ENCODE peak calls at places on chromosomes 5 and 9, in five cellular contexts. Q is stimulated activated CD4-positive, alpha-beta T cell treated with anti-CD3 and anti-CD28 coated beads, TNF-alpha, amount 100 ng/mL, for 1 hour; W is GM12865; V is NCI-H345; S is Calu3. H is an unnamed sample.

GRCh38 chr5:96113170-96113939 is 151.7 kb upstream of the ELL2 start:
- DNase-seq in S (no peak), Q (no peak), W (no peak), V (no peak), H (no peak)

GRCh38 chr5:138649775-138650174 is 74.6 kb upstream of the HSPA9 start:
- DNase-seq in S (no peak), W (peak), Q (no peak), V (no peak), H (no peak)

GRCh38 chr9:22156586-22156985 is 147.5 kb upstream of the CDKN2B start:
- DNase-seq in Q (no peak), V (no peak), W (no peak), S (no peak), H (no peak)

GRCh38 chr5:179393078-179393477 is 47.8 kb upstream of the ADAMTS2 start:
- DNase-seq in V (no peak), S (no peak), W (no peak), Q (no peak), H (no peak)

GRCh38 chr5:31036407-31036806 is 157.1 kb upstream of the CDH6 start:
- DNase-seq in W (no peak), Q (no peak), S (no peak), V (no peak), H (no peak)

GRCh38 chr5:124806857-124807196 is 60.4 kb upstream of the ZNF608 start:
- DNase-seq in V (no peak), Q (no peak), S (no peak), W (no peak), H (no peak)

GRCh38 chr5:181086410-181087229 is 44.3 kb downstream of the OR2V1 start:
- DNase-seq in Q (no peak), V (no peak), S (no peak), W (no peak), H (no peak)

GRCh38 chr5:38719916-38720315 is 125.9 kb upstream of the OSMR start:
- DNase-seq in Q (no peak), S (no peak), W (no peak), V (no peak), H (no peak)

GRCh38 chr9:78213696-78214095 is 22.2 kb upstream of the CEP78 start:
- DNase-seq in V (no peak), W (peak), S (no peak), Q (no peak), H (no peak)

GRCh38 chr9:33111621-33112020 is 35.1 kb upstream of the SMU1 start:
- DNase-seq in Q (no peak), S (no peak), V (no peak), W (no peak), H (no peak)

GRCh38 chr9:110033869-110034268 is 174.1 kb downstream of the C9orf152 start:
- DNase-seq in W (no peak), S (no peak), V (no peak), Q (no peak), H (no peak)

GRCh38 chr9:38073882-38074281 is 4.9 kb upstream of the SHB start:
- DNase-seq in Q (no peak), W (no peak), S (no peak), V (no peak), H (no peak)

GRCh38 chr9:78044189-78044588 is 12.6 kb upstream of the GNAQ start:
- DNase-seq in Q (no peak), S (no peak), W (no peak), V (peak), H (no peak)

GRCh38 chr5:158943569-158943968 is 156.1 kb downstream of the EBF1 start:
- DNase-seq in V (no peak), S (no peak), W (no peak), Q (no peak), H (no peak)

GRCh38 chr5:94503677-94504076 is 114.7 kb downstream of the KIAA0825 start:
- DNase-seq in V (no peak), Q (no peak), W (no peak), S (no peak), H (no peak)

GRCh38 chr5:10580531-10581423 is 16.9 kb downstream of the ANKRD33B start:
- DNase-seq in V (no peak), W (no peak), Q (no peak), S (no peak), H (no peak)